ENCODE peak calls at places on chromosome 9, in six cellular contexts. E is uterus, Q is adrenal gland, I is body of pancreas, R is spleen, S is gastrocnemius medialis. T is an unnamed sample.

GRCh38 chr9:118963674-118964073 is 405.6 kb downstream of the BRINP1 start:
- DNase-seq in E (no peak), Q (no peak), I (no peak), R (no peak), S (no peak), T (no peak)

GRCh38 chr9:87519415-87519989 is 21.8 kb downstream of the DAPK1 start:
- DNase-seq in E (no peak), Q (no peak), I (no peak), R (no peak), S (peak; percentile 39), T (no peak)

GRCh38 chr9:37229882-37230482 is 109.6 kb downstream of the ZCCHC7 start:
- DNase-seq in E (no peak), Q (no peak), I (no peak), R (no peak), S (no peak), T (no peak)

GRCh38 chr9:112849363-112849922 is 41.2 kb downstream of the SLC46A2 start:
- DNase-seq in E (no peak), Q (no peak), I (no peak), R (no peak), S (no peak), T (no peak)

GRCh38 chr9:95028855-95029219 is 288.7 kb downstream of the FANCC start:
- DNase-seq in E (no peak), Q (no peak), I (peak; percentile 59), R (no peak), S (no peak), T (no peak)

GRCh38 chr9:37010976-37011375 is 23.1 kb downstream of the PAX5 start:
- DNase-seq in E (no peak), Q (no peak), I (no peak), R (no peak), S (no peak), T (no peak)

GRCh38 chr9:28961625-28962024 is 1388.3 kb upstream of the C9orf72 start:
- DNase-seq in E (no peak), Q (no peak), I (no peak), R (no peak), S (no peak), T (no peak)

GRCh38 chr9:118829334-118829733 is 539.9 kb downstream of the BRINP1 start:
- DNase-seq in E (no peak), Q (no peak), I (no peak), R (no peak), S (no peak), T (no peak)

GRCh38 chr9:4193391-4193790 is 106.5 kb downstream of the GLIS3 start:
- DNase-seq in E (no peak), Q (no peak), I (no peak), R (no peak), S (no peak), T (no peak)

DNA sequence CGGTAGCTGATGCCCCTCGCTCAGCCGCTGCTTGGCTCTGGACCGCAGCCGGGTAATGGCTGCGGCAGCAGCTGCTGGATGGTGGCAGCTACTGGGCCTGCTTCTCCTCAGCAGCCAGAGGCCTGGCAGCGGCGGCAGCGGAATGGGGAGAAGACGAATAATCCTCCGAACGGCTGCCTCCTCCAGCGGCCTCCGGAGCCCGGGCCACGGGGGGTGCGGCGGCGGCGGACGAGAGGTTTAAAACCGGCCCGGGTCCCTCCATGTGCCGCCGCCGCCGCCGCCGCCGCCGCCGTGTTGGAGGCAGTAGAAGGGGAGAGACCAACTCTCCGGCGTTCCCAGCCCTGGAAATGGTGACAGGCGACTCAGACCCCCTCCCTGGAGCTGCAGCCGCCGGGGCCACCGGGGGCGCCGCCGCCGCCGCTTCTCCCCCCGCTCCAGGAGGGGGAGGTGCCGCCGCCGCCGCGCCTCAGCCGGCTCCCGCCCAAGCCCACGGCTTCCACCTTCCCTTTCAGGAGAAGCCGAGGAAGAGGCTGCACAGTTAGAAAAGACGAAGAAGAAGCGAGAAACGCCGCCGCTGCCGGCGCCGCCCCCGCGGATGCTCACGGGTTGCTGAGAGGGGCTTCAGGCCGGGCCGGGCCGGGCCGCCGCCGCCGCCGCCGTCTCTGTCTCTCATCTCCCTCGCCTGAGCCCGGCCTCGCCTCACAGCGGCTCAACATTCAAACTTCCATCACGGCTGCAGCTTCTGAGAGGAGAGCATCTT is 118.4 kb upstream of the PRSS3 start:
- DNase-seq in E (no peak), Q (peak; percentile 25), I (peak; percentile 34), R (peak; percentile 80), S (no peak), T (no peak)
- TF ChIP-seq POLR2A in E (no peak), Q (no peak), I (peak; percentile 32), R (no peak), S (no peak), T (no peak)

GRCh38 chr9:35518981-35519679 is 29.2 kb downstream of the RUSC2 start:
- DNase-seq in E (no peak), Q (no peak), I (no peak), R (no peak), S (peak; percentile 81), T (no peak)

GRCh38 chr9:35519697-35520403 is 29.9 kb downstream of the RUSC2 start:
- DNase-seq in E (no peak), Q (no peak), I (no peak), R (no peak), S (no peak), T (no peak)

GRCh38 chr9:35517136-35517535 is 27.2 kb downstream of the RUSC2 start:
- DNase-seq in E (no peak), Q (no peak), I (no peak), R (no peak), S (no peak), T (no peak)

GRCh38 chr9:35517552-35518211 is 27.8 kb downstream of the RUSC2 start:
- DNase-seq in E (no peak), Q (no peak), I (peak; percentile 34), R (no peak), S (peak; percentile 73), T (no peak)

DNA sequence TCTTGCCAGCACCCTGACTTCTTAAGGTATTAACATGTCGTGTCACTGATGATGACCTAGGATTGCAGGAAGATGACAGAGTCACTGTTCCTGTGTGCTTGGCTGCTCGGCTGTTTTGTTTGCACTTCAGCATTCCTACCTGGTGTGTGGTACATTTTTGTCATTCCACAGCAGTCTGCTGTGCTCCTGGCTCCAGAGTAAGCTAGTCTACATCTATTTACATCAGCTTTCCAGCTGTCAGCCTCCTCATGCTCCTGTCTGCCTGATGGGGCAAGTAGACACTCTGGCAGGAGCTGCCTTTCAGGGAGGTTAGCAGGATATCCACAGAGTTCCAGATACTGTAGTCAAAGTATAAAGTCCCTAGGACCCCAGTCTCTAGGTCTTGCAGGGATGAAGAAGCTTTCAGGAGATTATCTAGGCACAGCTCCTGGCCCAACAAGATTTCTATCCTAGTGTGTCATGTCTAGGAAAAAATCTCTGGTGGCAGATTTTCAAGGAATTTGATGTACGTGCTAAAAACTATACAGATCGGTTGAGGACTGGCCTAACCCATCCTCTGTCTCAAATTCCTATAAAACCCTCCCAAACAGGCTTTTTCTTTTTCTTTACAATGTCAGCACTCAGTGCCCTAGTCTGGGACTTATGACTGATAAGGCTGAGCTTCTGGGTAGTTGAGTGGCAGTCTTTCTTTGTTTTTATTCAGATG is 28.5 kb downstream of the RUSC2 start:
- DNase-seq in E (no peak), Q (no peak), I (peak; percentile 57), R (no peak), S (peak; percentile 69), T (no peak)
- TF ChIP-seq POLR2A in E (no peak), Q (no peak), I (peak; percentile 58), R (no peak), S (peak; percentile 39), T (no peak)

GRCh38 chr9:38329980-38330379 is 62.5 kb upstream of the ALDH1B1 start:
- DNase-seq in E (no peak), Q (peak; percentile 46), I (no peak), R (no peak), S (no peak), T (no peak)
- TF ChIP-seq POLR2A in E (no peak), Q (no peak), I (no peak), R (no peak), S (no peak), T (no peak)

GRCh38 chr9:127832248-127832647 is 22.2 kb downstream of the ENG start:
- DNase-seq in E (no peak), Q (no peak), I (no peak), R (no peak), S (no peak), T (no peak)

GRCh38 chr9:127826253-127826913 is 23.7 kb downstream of the FPGS start:
- DNase-seq in E (no peak), Q (no peak), I (no peak), R (no peak), S (no peak), T (no peak)

GRCh38 chr9:127825319-127826051 is 22.8 kb downstream of the FPGS start:
- DNase-seq in E (no peak), Q (peak; percentile 56), I (peak; percentile 63), R (peak; percentile 85), S (peak; percentile 44), T (no peak)

GRCh38 chr9:127829205-127829935 is 25.1 kb downstream of the ENG start:
- DNase-seq in E (no peak), Q (no peak), I (no peak), R (no peak), S (no peak), T (no peak)

GRCh38 chr9:127828262-127829031 is 25.8 kb downstream of the FPGS start:
- DNase-seq in E (peak; percentile 94), Q (peak; percentile 85), I (peak; percentile 76), R (peak; percentile 89), S (peak; percentile 87), T (peak; percentile 96)
- TF ChIP-seq POLR2A in E (peak; percentile 87), Q (peak; percentile 58), I (peak; percentile 64), R (no peak), S (peak; percentile 69), T (no peak)

T was measured in lower leg skin.